ENCODE peak calls at places on chromosome 12, in four cellular contexts. Q, L, C and X are unnamed samples.
A peak's percentile ranks its signal among the peaks of the same experiment; 100 is the strongest.

GRCh38 chr12:105334568-105334967 is 4.1 kb downstream of the C12orf75 start:
- DNase-seq in L (no peak), Q (no peak), C (no peak), X (no peak)

GRCh38 chr12:62813031-62813829 is 121.7 kb downstream of the PPM1H start:
- DNase-seq in L (peak; percentile 87), C (peak; percentile 67), Q (peak; percentile 80), X (no peak)

GRCh38 chr12:55365086-55365485 is 2.3 kb downstream of the OR6C75 start:
- DNase-seq in L (no peak), C (no peak), Q (no peak), X (no peak)

GRCh38 chr12:48903982-48904411 is 21.3 kb downstream of the FKBP11 start:
- DNase-seq in Q (peak; percentile 76), C (peak; percentile 73), L (peak; percentile 92), X (peak; percentile 76)

GRCh38 chr12:67517181-67517887 is 131.2 kb upstream of the DYRK2 start:
- DNase-seq in Q (no peak), L (peak; percentile 27), C (peak; percentile 31), X (no peak)

GRCh38 chr12:67892289-67892688 is 97.0 kb upstream of the IFNG-AS1 start:
- DNase-seq in Q (no peak), L (no peak), C (no peak), X (no peak)

GRCh38 chr12:2886768-2887450 is 3.8 kb upstream of the TULP3 start:
- DNase-seq in L (no peak), Q (no peak), C (no peak), X (no peak)

GRCh38 chr12:93302331-93303229 is 75.1 kb upstream of the NUDT4 start:
- DNase-seq in C (peak; percentile 20), Q (no peak), L (peak; percentile 66), X (peak; percentile 79)

GRCh38 chr12:1841606-1842182 is 21.3 kb downstream of the LRTM2 start:
- DNase-seq in C (no peak), L (no peak), Q (no peak), X (no peak)

GRCh38 chr12:20748198-20748597 is 53.1 kb downstream of the SLCO1C1 start:
- DNase-seq in L (no peak), C (no peak), Q (no peak), X (no peak)

GRCh38 chr12:113271466-113271852 is 50.2 kb downstream of the TPCN1 start:
- DNase-seq in Q (no peak), L (no peak), C (no peak), X (no peak)

GRCh38 chr12:75568801-75569200 is 57.4 kb upstream of the KRR1 start:
- DNase-seq in C (no peak), Q (no peak), L (no peak), X (no peak)

GRCh38 chr12:122893208-122894151 is 2.4 kb downstream of the VPS37B start:
- DNase-seq in L (no peak), Q (peak; percentile 68), C (no peak), X (no peak)
- H3K27ac ChIP-seq in L (peak overlapping the region; percentile 99), Q (peak overlapping the region; percentile 94), C (no peak overlapping the region), X (peak overlapping the region; percentile 82)

DNA sequence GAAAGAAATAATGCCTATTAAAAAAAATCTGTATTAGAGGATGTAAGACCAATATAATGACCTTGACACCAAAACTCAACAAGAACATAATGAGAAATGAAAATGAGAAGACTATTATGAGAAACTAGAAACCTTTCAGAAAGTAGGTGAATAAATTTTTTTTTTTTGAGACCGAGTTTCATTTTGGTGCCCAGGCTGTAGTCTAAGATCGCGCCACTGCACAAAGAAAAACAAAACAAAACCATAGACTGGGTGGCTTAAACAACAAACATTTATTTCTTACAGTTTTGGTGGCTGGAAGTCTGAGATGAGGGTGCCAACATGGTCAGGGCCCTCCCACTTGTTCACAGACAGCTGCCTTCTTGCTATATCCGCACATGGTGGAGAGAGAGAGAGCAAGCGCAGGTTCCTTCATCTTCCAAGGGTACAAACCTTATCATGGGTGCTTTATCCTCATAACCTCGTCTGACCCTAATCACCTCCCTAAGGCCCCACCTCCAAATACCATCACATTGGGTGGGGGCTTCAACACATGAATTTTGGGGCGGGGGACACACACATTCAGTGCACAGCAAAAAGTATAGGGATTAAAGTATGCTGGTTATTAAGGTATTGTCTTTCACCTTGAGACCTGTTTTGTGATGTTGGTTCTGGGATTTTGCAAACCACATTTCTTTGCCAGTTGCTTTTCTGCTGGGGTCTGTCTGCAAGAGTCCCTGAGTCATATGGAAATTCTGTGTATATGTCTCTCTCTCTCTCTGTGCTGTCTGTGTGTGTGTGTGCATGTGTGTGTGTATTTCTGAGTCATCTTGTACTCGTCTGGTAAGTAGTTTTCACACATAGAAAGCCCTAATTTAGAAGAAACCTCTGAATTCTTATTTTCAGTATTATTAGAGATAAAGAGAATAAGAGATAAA is 26.2 kb downstream of the ZCRB1 start:
- DNase-seq in C (no peak), Q (no peak), L (peak; percentile 39), X (no peak)
- H3K4me3 ChIP-seq in C (no peak overlapping the region), Q (no peak overlapping the region), L (no peak overlapping the region), X (no peak overlapping the region)

GRCh38 chr12:82517027-82517426 is 158.7 kb downstream of the METTL25 start:
- DNase-seq in Q (no peak), C (no peak), L (peak; percentile 21), X (no peak)
- TF ChIP-seq CTCF in Q (peak; percentile 33), C (no peak), L (peak; percentile 58), X (no peak)

DNA sequence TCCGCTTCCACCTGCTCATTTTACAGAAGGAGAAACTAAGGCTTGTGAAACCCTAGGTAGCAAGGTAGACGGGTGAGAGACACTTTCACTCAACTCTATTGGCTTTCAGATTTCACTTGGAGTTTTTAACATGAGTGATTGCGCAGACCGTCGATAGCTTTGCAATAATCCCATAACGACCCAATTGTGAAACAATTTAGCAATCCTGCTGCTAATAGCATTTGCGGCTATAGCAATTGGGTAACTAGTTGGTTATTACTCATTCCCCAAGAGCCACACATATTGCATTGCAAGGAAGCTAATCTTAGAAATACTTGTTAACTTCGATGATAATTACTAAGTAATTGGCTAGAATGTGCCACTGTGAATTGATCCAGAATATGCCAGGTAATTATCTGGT is 159.9 kb upstream of the NOS1 start:
- DNase-seq in Q (no peak), L (no peak), C (no peak), X (no peak)
- H3K27ac ChIP-seq in Q (no peak overlapping the region), L (no peak overlapping the region), C (no peak overlapping the region), X (no peak overlapping the region)

GRCh38 chr12:107912421-107913004 is 138.0 kb downstream of the ASCL4 start:
- DNase-seq in C (no peak), L (peak; percentile 39), Q (peak; percentile 59), X (no peak)
- H3K4me3 ChIP-seq in C (no peak overlapping the region), L (peak overlapping the region; percentile 12), Q (peak overlapping the region; percentile 33), X (peak overlapping the region; percentile 21)

GRCh38 chr12:128089961-128090360 is 177.0 kb upstream of the TMEM132C start:
- DNase-seq in L (no peak), Q (no peak), C (no peak), X (no peak)
- TF ChIP-seq CTCF in L (no peak), Q (no peak), C (no peak), X (no peak)

GRCh38 chr12:92034858-92035401 is 110.7 kb downstream of the BTG1 start:
- DNase-seq in L (peak; percentile 54), Q (peak; percentile 46), C (peak; percentile 71), X (no peak)

GRCh38 chr12:92032101-92032500 is 113.5 kb downstream of the BTG1 start:
- DNase-seq in Q (no peak), L (no peak), C (no peak), X (no peak)

GRCh38 chr12:92035477-92035876 is 110.2 kb downstream of the BTG1 start:
- DNase-seq in L (no peak), C (no peak), Q (no peak), X (no peak)

GRCh38 chr12:92032965-92033364 is 112.7 kb downstream of the BTG1 start:
- DNase-seq in C (no peak), Q (no peak), L (peak; percentile 39), X (no peak)

GRCh38 chr12:92034083-92034482 is 111.6 kb downstream of the BTG1 start:
- DNase-seq in L (no peak), Q (no peak), C (no peak), X (no peak)
- H3K27ac ChIP-seq in L (no peak overlapping the region), Q (no peak overlapping the region), C (peak overlapping the region; percentile 94), X (no peak overlapping the region)

DNA sequence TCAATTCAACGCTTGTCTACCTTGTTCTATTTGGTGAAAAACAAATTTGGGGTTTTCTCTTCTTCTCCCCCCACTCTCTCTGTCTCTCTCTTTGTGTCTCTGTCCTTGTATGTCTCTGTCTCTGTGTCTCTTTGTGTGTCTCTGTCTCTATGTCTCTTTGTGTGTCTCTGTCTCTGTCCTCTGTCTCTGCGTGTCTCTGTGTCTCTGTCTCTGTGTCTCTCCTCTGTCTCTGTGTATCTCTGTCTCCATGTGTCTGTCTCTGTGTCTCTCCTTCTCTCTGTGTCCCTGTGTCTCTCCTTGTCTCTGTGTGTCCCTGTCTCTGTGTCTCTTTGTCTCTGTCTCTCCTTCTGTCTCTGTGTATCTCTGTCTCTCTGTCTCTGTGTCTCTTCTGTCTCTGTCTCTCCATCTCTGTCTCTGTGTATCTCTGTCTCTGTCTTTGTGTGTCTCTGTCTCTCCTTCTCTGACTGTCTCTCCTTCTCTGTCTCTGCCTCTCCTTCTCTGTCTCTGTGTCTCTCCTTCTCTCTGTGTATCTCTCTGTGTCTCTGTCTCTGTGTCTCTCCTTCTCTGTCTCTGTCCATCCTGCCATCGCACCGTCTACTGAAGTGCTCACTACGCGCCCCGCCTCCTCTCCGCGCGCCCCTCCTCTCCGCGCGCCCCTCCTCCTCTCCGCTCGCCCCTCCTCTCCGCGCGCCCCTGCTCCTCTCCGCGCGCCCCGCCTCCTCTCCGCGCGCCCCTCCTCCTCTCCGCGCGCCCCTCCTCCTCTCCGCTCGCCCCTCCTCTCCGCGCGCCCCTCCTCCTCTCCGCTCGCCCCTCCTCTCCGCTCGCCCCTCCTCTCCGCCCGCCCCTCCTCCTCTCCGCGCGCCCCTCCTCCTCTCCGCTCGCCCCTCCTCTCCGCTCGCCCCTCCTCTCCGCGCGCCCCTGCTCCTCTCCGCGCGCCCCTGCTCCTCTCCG is 12.8 kb downstream of the LRCOL1 start:
- DNase-seq in L (peak; percentile 87), C (no peak), Q (no peak), X (no peak)
- H3K4me3 ChIP-seq in L (peak overlapping the region; percentile 43), C (no peak overlapping the region), Q (peak overlapping the region; percentile 34), X (peak overlapping the region; percentile 30)